ENCODE peak calls at places on chromosomes 4 and X, in six cellular contexts. X is brain microvascular endothelial cell, B is choroid plexus epithelial cell, J is AG09309, Q is colonic mucosa, C is fibroblast of lung. G is an unnamed sample.

GRCh38 chr4:158856852-158857251 is 88.0 kb downstream of the FNIP2 start:
- DNase-seq in X (no peak), B (peak; percentile 80), J (peak; percentile 17), Q (no peak), C (peak; percentile 77), G (no peak)

GRCh38 chr4:87227704-87228560 is 7.5 kb upstream of the KLHL8 start:
- DNase-seq in X (no peak), B (no peak), J (no peak), Q (no peak), C (no peak), G (no peak)

GRCh38 chrX:129488359-129488758 is 34.9 kb downstream of the SMARCA1 start:
- DNase-seq in X (no peak), B (no peak), J (no peak), Q (no peak), C (no peak), G (no peak)

GRCh38 chr4:41066049-41066448 is 148.3 kb downstream of the APBB2 start:
- DNase-seq in X (no peak), B (no peak), J (no peak), Q (no peak), C (no peak), G (no peak)

GRCh38 chrX:67544871-67545771 is 1.3 kb downstream of the AR start:
- DNase-seq in X (peak; percentile 18), B (peak; percentile 16), J (no peak), Q (no peak), C (peak; percentile 55), G (peak; percentile 36)

GRCh38 chrX:79288723-79289122 is 78.4 kb downstream of the ITM2A start:
- DNase-seq in X (no peak), B (no peak), J (no peak), Q (no peak), C (no peak), G (no peak)

GRCh38 chr4:48341776-48342558 is 638 bp downstream of the SLAIN2 start:
- DNase-seq in X (no peak), B (peak; percentile 57), J (no peak), Q (peak; percentile 57), C (peak; percentile 22), G (no peak)

GRCh38 chr4:182698212-182698611 is 219.0 kb downstream of the DCTD start:
- DNase-seq in X (no peak), B (no peak), J (no peak), Q (no peak), C (no peak), G (no peak)

GRCh38 chrX:126551725-126552312 is 795 bp downstream of the DCAF12L1 start:
- DNase-seq in X (no peak), B (no peak), J (no peak), Q (no peak), C (no peak), G (no peak)

GRCh38 chr4:119337010-119337409 is 15.1 kb upstream of the FABP2 start:
- DNase-seq in X (no peak), B (peak; percentile 4), J (no peak), Q (no peak), C (peak; percentile 55), G (no peak)

GRCh38 chr4:24686866-24687672 is 102.7 kb upstream of the DHX15 start:
- DNase-seq in X (peak; percentile 7), B (peak; percentile 26), J (no peak), Q (peak; percentile 54), C (peak; percentile 6), G (no peak)

GRCh38 chr4:101419324-101420135 is 72.2 kb upstream of the PPP3CA start:
- DNase-seq in X (no peak), B (peak; percentile 27), J (peak; percentile 0), Q (peak; percentile 59), C (peak; percentile 46), G (no peak)

GRCh38 chr4:105280338-105280809 is 133.7 kb downstream of the TET2 start:
- DNase-seq in X (peak; percentile 64), B (peak; percentile 49), J (peak; percentile 87), Q (no peak), C (peak; percentile 94), G (peak; percentile 90)

GRCh38 chrX:30913556-30913955 is 24.5 kb upstream of the TAB3 start:
- DNase-seq in X (no peak), B (no peak), J (no peak), Q (no peak), C (no peak), G (no peak)

GRCh38 chr4:182881928-182882327 is 35.3 kb downstream of the DCTD start:
- DNase-seq in X (no peak), B (peak; percentile 35), J (no peak), Q (no peak), C (no peak), G (no peak)

GRCh38 chr4:57575465-57575864 is 465.3 kb upstream of the IGFBP7 start:
- DNase-seq in X (no peak), B (no peak), J (no peak), Q (no peak), C (no peak), G (no peak)

GRCh38 chrX:108892501-108892900 is 156.1 kb upstream of the IRS4 start:
- DNase-seq in X (no peak), B (no peak), J (no peak), Q (no peak), C (no peak), G (no peak)

GRCh38 chr4:92305878-92306520 is 2.2 kb downstream of the GRID2 start:
- DNase-seq in X (no peak), B (peak; percentile 2), J (no peak), Q (no peak), C (no peak), G (no peak)

GRCh38 chrX:134624046-134624430 is 34.2 kb downstream of the PLAC1 start:
- DNase-seq in X (no peak), B (no peak), J (no peak), Q (no peak), C (no peak), G (no peak)

GRCh38 chr4:77193511-77194236 is 36.7 kb downstream of the CCNG2 start:
- DNase-seq in X (no peak), B (no peak), J (no peak), Q (peak; percentile 51), C (no peak), G (no peak)

GRCh38 chr4:83339573-83339972 is 4.9 kb upstream of the HPSE start:
- DNase-seq in X (no peak), B (no peak), J (no peak), Q (no peak), C (no peak), G (no peak)

GRCh38 chr4:174036111-174036510 is 247.4 kb downstream of the FBXO8 start:
- DNase-seq in X (no peak), B (no peak), J (no peak), Q (no peak), C (no peak), G (no peak)

GRCh38 chr4:94728056-94728766 is 29.5 kb upstream of the BMPR1B start:
- DNase-seq in X (no peak), B (no peak), J (no peak), Q (no peak), C (no peak), G (no peak)

GRCh38 chr4:140069068-140069467 is 84.9 kb downstream of the MAML3 start:
- DNase-seq in X (no peak), B (peak; percentile 72), J (no peak), Q (no peak), C (peak; percentile 68), G (no peak)

GRCh38 chr4:126957555-126958440 is 675.0 kb upstream of the INTU start:
- DNase-seq in X (no peak), B (peak; percentile 68), J (peak; percentile 41), Q (no peak), C (peak; percentile 70), G (no peak)

GRCh38 chr4:124899997-124900396 is 187.5 kb upstream of the ANKRD50 start:
- DNase-seq in X (no peak), B (no peak), J (no peak), Q (no peak), C (no peak), G (no peak)

GRCh38 chr4:124907881-124908280 is 195.3 kb upstream of the ANKRD50 start:
- DNase-seq in X (no peak), B (no peak), J (peak; percentile 77), Q (no peak), C (peak; percentile 90), G (peak; percentile 76)

GRCh38 chr4:124904723-124905390 is 192.3 kb upstream of the ANKRD50 start:
- DNase-seq in X (no peak), B (no peak), J (no peak), Q (no peak), C (no peak), G (no peak)

GRCh38 chr4:124902111-124902510 is 189.6 kb upstream of the ANKRD50 start:
- DNase-seq in X (no peak), B (no peak), J (no peak), Q (no peak), C (no peak), G (no peak)

DNA sequence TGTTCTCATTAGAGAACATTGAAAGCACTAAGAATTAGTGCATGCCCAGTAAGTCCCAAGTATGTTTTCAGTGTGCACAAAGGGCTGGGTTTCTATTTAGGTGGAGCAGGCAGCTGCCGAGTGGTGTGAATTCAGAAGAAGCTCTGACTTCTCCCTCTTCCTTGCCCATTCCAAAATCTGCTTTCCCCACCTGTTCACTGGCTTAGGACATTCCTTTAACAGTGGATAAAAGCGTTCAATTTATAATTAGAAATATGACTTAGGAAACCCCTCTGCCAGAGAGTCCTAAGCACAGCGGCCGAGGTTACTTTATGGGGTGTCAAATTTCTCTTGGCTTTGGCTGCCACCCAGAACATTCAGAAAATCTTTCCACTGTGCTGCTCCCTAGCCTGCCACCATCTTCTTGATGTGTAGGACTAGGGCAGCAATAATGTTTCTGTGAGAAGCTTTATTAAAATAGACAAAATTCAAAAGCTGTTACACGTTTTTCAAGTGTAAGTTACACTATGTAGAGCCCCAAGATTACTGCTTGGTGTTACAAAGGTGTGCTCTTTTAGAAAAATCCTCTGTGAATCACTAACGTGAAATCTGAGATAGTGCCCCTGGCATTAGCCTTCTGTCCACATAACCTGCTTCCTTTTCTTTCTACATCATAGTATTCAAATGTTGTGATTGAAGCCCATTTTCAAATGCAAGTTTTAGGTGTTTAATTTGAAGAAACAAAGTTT is 191.6 kb upstream of the ANKRD50 start:
- DNase-seq in X (peak; percentile 54), B (peak; percentile 84), J (no peak), Q (no peak), C (peak; percentile 82), G (peak; percentile 59)
- H3K4me3 ChIP-seq in X (peak overlapping the region; percentile 38), B (peak overlapping the region; percentile 44), J (no peak overlapping the region), Q (no peak overlapping the region), C (peak overlapping the region; percentile 37), G (peak overlapping the region; percentile 27)

GRCh38 chr4:84483738-84484137 is 15.4 kb downstream of the NKX6-1 start:
- DNase-seq in X (no peak), B (no peak), J (no peak), Q (no peak), C (no peak), G (no peak)
- H3K4me3 ChIP-seq in X (no peak overlapping the region), B (no peak overlapping the region), J (no peak overlapping the region), Q (no peak overlapping the region), C (no peak overlapping the region), G (no peak overlapping the region)

DNA sequence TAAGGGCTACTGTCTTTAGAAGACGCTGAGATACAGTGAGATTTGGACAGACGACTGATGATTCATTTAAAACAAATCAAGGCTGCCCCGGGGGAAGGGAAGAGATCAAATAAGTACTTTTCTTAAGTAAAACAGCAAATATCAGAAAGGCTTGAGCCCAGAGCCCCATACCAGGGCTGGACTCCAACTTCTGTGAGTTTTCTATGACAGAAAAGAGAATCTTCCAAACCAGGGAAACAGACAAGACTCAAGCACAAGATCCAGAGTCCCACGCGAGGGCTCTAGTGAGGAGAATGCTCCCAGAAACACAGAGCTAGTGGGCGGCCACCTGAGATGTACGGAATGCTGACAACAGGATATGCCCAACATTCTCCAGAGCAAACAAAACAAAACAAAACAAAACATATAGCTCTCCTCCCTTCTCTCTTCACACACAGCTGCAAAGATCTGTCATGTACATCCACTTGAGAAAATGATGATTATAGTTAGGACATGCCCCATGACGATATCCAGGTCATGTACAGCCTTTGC is 13.1 kb downstream of the ACSL1 start:
- DNase-seq in X (peak; percentile 50), B (peak; percentile 84), J (no peak), Q (no peak), C (peak; percentile 14), G (no peak)
- H3K4me3 ChIP-seq in X (no peak overlapping the region), B (peak overlapping the region; percentile 14), J (no peak overlapping the region), Q (no peak overlapping the region), C (no peak overlapping the region), G (no peak overlapping the region)

GRCh38 chr4:74932832-74933561 is at the start of gene PARM1:
- DNase-seq in X (peak; percentile 82), B (peak; percentile 74), J (no peak), Q (peak; percentile 97), C (peak; percentile 79), G (peak; percentile 23)
- H3K4me3 ChIP-seq in X (peak within 1 kb of the TSS; percentile 54), B (peak within 1 kb of the TSS; percentile 52), J (peak within 1 kb of the TSS; percentile 35), Q (peak within 1 kb of the TSS; percentile 80), C (peak within 1 kb of the TSS; percentile 57), G (peak within 1 kb of the TSS; percentile 52)

G was measured in skeletal muscle cell.